ENCODE peak calls at places on chromosomes 5 and 9, in seven cellular contexts. N, J, Z, U, M, D and R are unnamed samples.

GRCh38 chr5:1517838-1518237 is 5.9 kb downstream of the LPCAT1 start:
- DNase-seq in N (no peak), J (no peak), Z (no peak), U (no peak), M (peak; percentile 21), D (no peak), R (no peak)

GRCh38 chr5:71937906-71938698 is 169.2 kb upstream of the MAP1B start:
- DNase-seq in N (no peak), J (no peak), Z (no peak), U (no peak), M (no peak), D (no peak), R (no peak)

GRCh38 chr9:107345327-107345726 is 62.2 kb downstream of the RAD23B start:
- DNase-seq in N (no peak), J (no peak), Z (no peak), U (no peak), M (no peak), D (no peak), R (no peak)

GRCh38 chr5:58069846-58070245 is 390.0 kb downstream of the PLK2 start:
- DNase-seq in N (no peak), J (no peak), Z (no peak), U (no peak), M (no peak), D (no peak), R (peak; percentile 46)

GRCh38 chr5:175250426-175250825 is 193.6 kb downstream of the DRD1 start:
- DNase-seq in N (no peak), J (no peak), Z (no peak), U (no peak), M (no peak), D (no peak), R (no peak)

GRCh38 chr5:61916621-61917620 is 389.1 kb upstream of the KIF2A start:
- DNase-seq in N (peak; percentile 33), J (no peak), Z (no peak), U (no peak), M (no peak), D (peak; percentile 99), R (peak; percentile 100)

GRCh38 chr9:37464006-37464405 is 1.2 kb downstream of the ZBTB5 start:
- DNase-seq in N (peak; percentile 57), J (no peak), Z (no peak), U (no peak), M (no peak), D (no peak), R (no peak)

GRCh38 chr5:89374144-89374784 is 491.3 kb upstream of the MEF2C start:
- DNase-seq in N (no peak), J (no peak), Z (no peak), U (no peak), M (no peak), D (no peak), R (no peak)

GRCh38 chr9:94298949-94299599 is 29.4 kb downstream of the NUTM2F start:
- DNase-seq in N (no peak), J (no peak), Z (no peak), U (no peak), M (no peak), D (no peak), R (no peak)

GRCh38 chr5:152547202-152547601 is 142.1 kb upstream of the NMUR2 start:
- DNase-seq in N (no peak), J (no peak), Z (no peak), U (no peak), M (no peak), D (peak; percentile 61), R (no peak)

GRCh38 chr5:88680253-88681132 is 202.5 kb downstream of the MEF2C start:
- DNase-seq in N (peak; percentile 74), J (peak; percentile 84), Z (peak; percentile 69), U (peak; percentile 50), M (peak; percentile 86), D (peak; percentile 35), R (no peak)

GRCh38 chr5:178250263-178250662 is 17.7 kb upstream of the PHYKPL start:
- DNase-seq in N (no peak), J (no peak), Z (no peak), U (no peak), M (no peak), D (no peak), R (no peak)

GRCh38 chr9:112839331-112839730 is 51.3 kb downstream of the SLC46A2 start:
- DNase-seq in N (no peak), J (no peak), Z (no peak), U (no peak), M (no peak), D (no peak), R (no peak)

GRCh38 chr9:93391898-93392297 is 59.6 kb upstream of the FAM120A start:
- DNase-seq in N (no peak), J (no peak), Z (no peak), U (no peak), M (no peak), D (no peak), R (no peak)

GRCh38 chr9:126956929-126957686 is 42.5 kb downstream of the RALGPS1 start:
- DNase-seq in N (peak; percentile 77), J (no peak), Z (no peak), U (no peak), M (no peak), D (peak; percentile 75), R (peak; percentile 95)

GRCh38 chr5:40505031-40505430 is 174.7 kb upstream of the PTGER4 start:
- DNase-seq in N (no peak), J (no peak), Z (no peak), U (no peak), M (no peak), D (no peak), R (no peak)

GRCh38 chr5:120464627-120465280 is 654 bp downstream of the PRR16 start:
- DNase-seq in N (peak; percentile 80), J (peak; percentile 31), Z (no peak), U (peak; percentile 47), M (peak; percentile 60), D (peak; percentile 46), R (no peak)

GRCh38 chr5:137565450-137565849 is 66.3 kb upstream of the SPOCK1 start:
- DNase-seq in N (peak; percentile 79), J (no peak), Z (no peak), U (no peak), M (no peak), D (no peak), R (no peak)

GRCh38 chr5:112419050-112419595 is at the start of gene EPB41L4A:
- DNase-seq in N (peak; percentile 40), J (peak; percentile 73), Z (no peak), U (peak; percentile 11), M (no peak), D (peak; percentile 46), R (no peak)

GRCh38 chr9:137168575-137168906 is 1.3 kb downstream of the LRRC26 start:
- DNase-seq in N (peak; percentile 20), J (no peak), Z (no peak), U (no peak), M (no peak), D (no peak), R (no peak)

GRCh38 chr9:93141771-93142483 is 7.9 kb upstream of the NINJ1 start:
- DNase-seq in N (no peak), J (no peak), Z (no peak), U (no peak), M (no peak), D (peak; percentile 80), R (no peak)

GRCh38 chr9:131747352-131747751 is 7.5 kb upstream of the RAPGEF1 start:
- DNase-seq in N (peak; percentile 82), J (peak; percentile 47), Z (no peak), U (peak; percentile 45), M (no peak), D (peak; percentile 42), R (peak; percentile 74)

GRCh38 chr5:56610093-56610698 is 205.2 kb upstream of the MAP3K1 start:
- DNase-seq in N (no peak), J (no peak), Z (no peak), U (no peak), M (no peak), D (peak; percentile 65), R (peak; percentile 86)

GRCh38 chr9:136623849-136624183 is 38.9 kb upstream of the EGFL7 start:
- DNase-seq in N (no peak), J (no peak), Z (no peak), U (no peak), M (no peak), D (peak; percentile 98), R (peak; percentile 93)

GRCh38 chr5:170603578-170604565 is 100.1 kb downstream of the KCNIP1 start:
- DNase-seq in N (peak; percentile 55), J (peak; percentile 83), Z (peak; percentile 17), U (no peak), M (peak; percentile 79), D (peak; percentile 24), R (peak; percentile 4)

GRCh38 chr9:72978724-72979123 is 25.9 kb upstream of the ALDH1A1 start:
- DNase-seq in N (peak; percentile 63), J (no peak), Z (no peak), U (no peak), M (no peak), D (peak; percentile 74), R (peak; percentile 88)

GRCh38 chr5:78065663-78066062 is 228.8 kb downstream of the AP3B1 start:
- DNase-seq in N (no peak), J (no peak), Z (no peak), U (no peak), M (peak; percentile 49), D (no peak), R (no peak)

GRCh38 chr5:93294184-93294583 is 286.8 kb downstream of the NR2F1-AS1 start:
- DNase-seq in N (peak; percentile 84), J (no peak), Z (no peak), U (no peak), M (no peak), D (peak; percentile 93), R (peak; percentile 94)

GRCh38 chr5:11398728-11399127 is 505.5 kb downstream of the CTNND2 start:
- DNase-seq in N (no peak), J (peak; percentile 14), Z (no peak), U (no peak), M (no peak), D (no peak), R (no peak)

GRCh38 chr9:117783828-117784227 is 79.6 kb downstream of the TLR4 start:
- DNase-seq in N (no peak), J (no peak), Z (no peak), U (peak; percentile 46), M (no peak), D (no peak), R (no peak)